ENCODE peak calls at places on chromosomes 4 and X, in five cellular contexts. One of them, this sample, is unnamed.
A peak's percentile ranks its signal among the peaks of the same experiment; 100 is the strongest.

GRCh38 chr4:78168029-78168428 is 110.9 kb downstream of the FRAS1 start:
- DNase-seq in aorta: no peak
- DNase-seq in pancreas: no peak
- DNase-seq in A549: no peak
- DNase-seq in stomach: no peak
- DNase-seq in this sample: no peak

GRCh38 chr4:81982846-81983540 is 390.8 kb downstream of the HNRNPD start:
- DNase-seq in A549: no peak
- DNase-seq in pancreas: no peak
- DNase-seq in stomach: no peak
- DNase-seq in aorta: no peak
- DNase-seq in this sample: no peak

GRCh38 chr4:121316091-121316490 is 64.7 kb downstream of the QRFPR start:
- DNase-seq in A549: no peak
- DNase-seq in pancreas: no peak
- DNase-seq in aorta: no peak
- DNase-seq in stomach: no peak
- DNase-seq in this sample: no peak

GRCh38 chrX:54639346-54640102 is 109.5 kb downstream of the GNL3L start:
- DNase-seq in pancreas: peak; percentile 95
- DNase-seq in A549: peak; percentile 90
- DNase-seq in stomach: peak; percentile 91
- DNase-seq in aorta: peak; percentile 98
- DNase-seq in this sample: peak; percentile 96

GRCh38 chrX:148361641-148362040 is 138.8 kb upstream of the AFF2 start:
- DNase-seq in A549: no peak
- DNase-seq in aorta: no peak
- DNase-seq in stomach: no peak
- DNase-seq in pancreas: no peak
- DNase-seq in this sample: no peak

GRCh38 chr4:154018659-154019058 is 229.8 kb upstream of the SFRP2 start:
- DNase-seq in stomach: no peak
- DNase-seq in A549: no peak
- DNase-seq in aorta: no peak
- DNase-seq in pancreas: no peak
- DNase-seq in this sample: no peak

GRCh38 chr4:66943117-66943516 is 602.2 kb downstream of the CENPC start:
- DNase-seq in aorta: no peak
- DNase-seq in pancreas: no peak
- DNase-seq in A549: no peak
- DNase-seq in stomach: no peak
- DNase-seq in this sample: no peak

GRCh38 chr4:150379454-150379853 is 202.5 kb upstream of the MAB21L2 start:
- DNase-seq in stomach: no peak
- DNase-seq in pancreas: no peak
- DNase-seq in A549: no peak
- DNase-seq in aorta: no peak
- DNase-seq in this sample: no peak

GRCh38 chr4:152998861-152999260 is 62.7 kb downstream of the FHDC1 start:
- DNase-seq in aorta: no peak
- DNase-seq in stomach: no peak
- DNase-seq in A549: no peak
- DNase-seq in pancreas: no peak
- DNase-seq in this sample: no peak

GRCh38 chr4:138522366-138522765 is 280.2 kb upstream of the SLC7A11 start:
- DNase-seq in A549: no peak
- DNase-seq in aorta: no peak
- DNase-seq in pancreas: no peak
- DNase-seq in stomach: no peak
- DNase-seq in this sample: no peak

GRCh38 chr4:147328756-147329446 is 152.0 kb upstream of the EDNRA start:
- DNase-seq in A549: no peak
- DNase-seq in aorta: no peak
- DNase-seq in pancreas: no peak
- DNase-seq in stomach: no peak
- DNase-seq in this sample: no peak

GRCh38 chrX:137032841-137033773 is 688 bp downstream of the GPR101 start:
- DNase-seq in pancreas: no peak
- DNase-seq in A549: no peak
- DNase-seq in aorta: no peak
- DNase-seq in stomach: no peak
- DNase-seq in this sample: no peak

GRCh38 chrX:154549766-154550165 is 2.3 kb downstream of the IKBKG start:
- DNase-seq in A549: no peak
- DNase-seq in pancreas: no peak
- DNase-seq in stomach: no peak
- DNase-seq in aorta: no peak
- DNase-seq in this sample: no peak

GRCh38 chr4:65510976-65511375 is 159.3 kb downstream of the EPHA5 start:
- DNase-seq in pancreas: no peak
- DNase-seq in stomach: no peak
- DNase-seq in A549: no peak
- DNase-seq in aorta: no peak
- DNase-seq in this sample: no peak

GRCh38 chrX:64204701-64205440 is 637 bp downstream of the AMER1 start:
- DNase-seq in aorta: peak; percentile 76
- DNase-seq in stomach: peak; percentile 31
- DNase-seq in pancreas: peak; percentile 56
- DNase-seq in A549: peak; percentile 42
- DNase-seq in this sample: peak; percentile 66

GRCh38 chrX:25048176-25048575 is 32.4 kb upstream of the ARX start:
- DNase-seq in pancreas: no peak
- DNase-seq in A549: no peak
- DNase-seq in aorta: no peak
- DNase-seq in stomach: no peak
- DNase-seq in this sample: no peak

GRCh38 chr4:80153800-80154546 is 43.3 kb upstream of the PRDM8 start:
- DNase-seq in aorta: no peak
- DNase-seq in pancreas: no peak
- DNase-seq in A549: no peak
- DNase-seq in stomach: no peak
- DNase-seq in this sample: no peak

GRCh38 chr4:86242677-86243076 is 117.2 kb downstream of the MAPK10 start:
- DNase-seq in stomach: no peak
- DNase-seq in aorta: no peak
- DNase-seq in pancreas: no peak
- DNase-seq in A549: no peak
- DNase-seq in this sample: no peak

GRCh38 chr4:41380758-41381157 is 124.0 kb downstream of the UCHL1 start:
- DNase-seq in aorta: no peak
- DNase-seq in pancreas: no peak
- DNase-seq in A549: no peak
- DNase-seq in stomach: no peak
- DNase-seq in this sample: no peak

GRCh38 chr4:1762264-1763010 is 30.7 kb upstream of the FGFR3 start:
- DNase-seq in A549: no peak
- DNase-seq in stomach: no peak
- DNase-seq in pancreas: no peak
- DNase-seq in aorta: no peak
- DNase-seq in this sample: no peak

GRCh38 chr4:113574636-113575103 is 186.9 kb downstream of the CAMK2D start:
- DNase-seq in pancreas: no peak
- DNase-seq in aorta: no peak
- DNase-seq in A549: no peak
- DNase-seq in stomach: no peak
- DNase-seq in this sample: no peak

GRCh38 chrX:44908198-44908597 is 35.2 kb downstream of the KDM6A start:
- DNase-seq in stomach: no peak
- DNase-seq in A549: no peak
- DNase-seq in aorta: no peak
- DNase-seq in pancreas: no peak
- DNase-seq in this sample: no peak

GRCh38 chr4:1595789-1596325 is 88.3 kb downstream of the FAM53A start:
- DNase-seq in A549: no peak
- DNase-seq in stomach: no peak
- DNase-seq in aorta: peak; percentile 53
- DNase-seq in pancreas: no peak
- DNase-seq in this sample: no peak

GRCh38 chr4:10460313-10461047 is 3.3 kb upstream of the ZNF518B start:
- DNase-seq in pancreas: no peak
- DNase-seq in stomach: no peak
- DNase-seq in aorta: no peak
- DNase-seq in A549: no peak
- DNase-seq in this sample: no peak

GRCh38 chr4:26235500-26235899 is 85.3 kb upstream of the RBPJ start:
- DNase-seq in pancreas: peak; percentile 39
- DNase-seq in A549: no peak
- DNase-seq in stomach: peak; percentile 33
- DNase-seq in aorta: peak; percentile 82
- DNase-seq in this sample: no peak

GRCh38 chrX:136961594-136962135 is 72.1 kb downstream of the GPR101 start:
- DNase-seq in stomach: no peak
- DNase-seq in aorta: no peak
- DNase-seq in A549: no peak
- DNase-seq in pancreas: no peak
- DNase-seq in this sample: no peak

GRCh38 chr4:55819634-55820033 is at the start of gene EXOC1L:
- DNase-seq in stomach: no peak
- DNase-seq in pancreas: no peak
- DNase-seq in A549: no peak
- DNase-seq in aorta: no peak
- DNase-seq in this sample: peak; percentile 15

GRCh38 chr4:31068257-31069075 is 348.3 kb downstream of the PCDH7 start:
- DNase-seq in pancreas: no peak
- DNase-seq in aorta: no peak
- DNase-seq in stomach: no peak
- DNase-seq in A549: no peak
- DNase-seq in this sample: no peak

GRCh38 chrX:53674581-53674980 is 11.9 kb downstream of the HUWE1 start:
- DNase-seq in aorta: no peak
- DNase-seq in stomach: no peak
- DNase-seq in pancreas: no peak
- DNase-seq in A549: no peak
- DNase-seq in this sample: no peak

GRCh38 chr4:118353452-118353851 is 649 bp upstream of the PRSS12 start:
- DNase-seq in A549: no peak
- DNase-seq in stomach: no peak
- DNase-seq in pancreas: no peak
- DNase-seq in aorta: no peak
- DNase-seq in this sample: no peak

GRCh38 chrX:6163761-6164160 is 64.9 kb downstream of the NLGN4X start:
- DNase-seq in aorta: no peak
- DNase-seq in stomach: no peak
- DNase-seq in pancreas: no peak
- DNase-seq in A549: no peak
- DNase-seq in this sample: no peak

GRCh38 chr4:99848576-99848975 is 31.9 kb downstream of the DAPP1 start:
- DNase-seq in pancreas: no peak
- DNase-seq in aorta: no peak
- DNase-seq in A549: no peak
- DNase-seq in stomach: no peak
- DNase-seq in this sample: no peak

GRCh38 chrX:154375156-154375504 is 696 bp upstream of the FLNA start:
- DNase-seq in pancreas: no peak
- DNase-seq in aorta: no peak
- DNase-seq in A549: no peak
- DNase-seq in stomach: no peak
- DNase-seq in this sample: no peak

DNA sequence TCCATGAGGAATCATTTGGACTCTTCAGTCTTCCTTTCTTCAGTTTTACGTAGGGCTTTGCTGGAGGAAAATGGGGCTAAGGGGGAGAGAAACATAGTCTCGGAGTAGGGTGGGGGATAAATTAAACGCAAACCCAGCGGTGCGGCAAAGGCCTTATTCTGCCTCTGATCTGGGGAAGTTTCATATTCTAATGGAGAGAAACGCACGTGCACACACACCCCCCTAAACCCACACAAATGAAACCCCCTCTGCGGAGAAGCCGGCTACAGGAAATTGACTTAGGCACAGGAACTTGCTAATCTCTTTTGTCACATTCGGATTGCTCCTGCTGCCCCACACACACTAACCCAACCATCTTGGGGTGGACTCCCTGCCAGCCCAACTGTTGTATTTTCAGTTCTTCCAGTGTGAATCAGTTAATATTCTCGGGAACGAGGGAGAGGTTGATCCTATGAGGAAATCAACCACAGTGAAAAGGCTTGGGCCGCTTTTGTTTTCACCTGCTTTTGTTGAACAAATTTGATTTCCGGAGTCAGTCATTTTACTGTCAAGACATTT is at the start of gene RHOH:
- DNase-seq in stomach: peak; percentile 42
- DNase-seq in aorta: no peak
- DNase-seq in pancreas: no peak
- DNase-seq in A549: no peak
- DNase-seq in this sample: no peak
- H3K4me3 ChIP-seq in stomach: peak within 1 kb of the TSS; percentile 26
- H3K4me3 ChIP-seq in aorta: no peak within 1 kb of the TSS
- H3K4me3 ChIP-seq in pancreas: no peak within 1 kb of the TSS
- H3K4me3 ChIP-seq in A549: no peak within 1 kb of the TSS
- H3K4me3 ChIP-seq in this sample: no peak within 1 kb of the TSS

DNA sequence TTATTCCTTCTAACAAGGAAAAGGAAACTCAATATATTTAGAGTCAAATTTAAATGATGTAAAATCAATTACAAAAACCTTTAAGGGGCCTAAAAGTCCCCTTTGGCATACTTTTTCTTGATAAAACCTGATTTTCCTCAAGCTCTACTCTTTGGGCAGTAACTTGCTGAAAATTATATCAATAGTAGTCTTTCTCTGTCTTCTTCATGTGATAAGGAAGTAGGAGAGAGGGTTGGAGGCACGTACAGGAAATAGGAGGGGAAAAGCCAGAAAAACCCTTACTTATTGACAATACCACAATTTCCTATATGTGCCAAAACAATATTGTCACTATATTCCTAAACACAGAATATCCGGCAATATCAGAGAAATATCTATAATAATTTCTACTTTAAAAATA is 9.6 kb downstream of the RHOH start:
- DNase-seq in A549: no peak
- DNase-seq in stomach: no peak
- DNase-seq in pancreas: no peak
- DNase-seq in aorta: no peak
- DNase-seq in this sample: no peak
- H3K4me1 ChIP-seq in A549: peaks cover 2% of the 10 kb centered on the region
- H3K4me1 ChIP-seq in stomach: no peaks in the 10 kb centered on the region
- H3K4me1 ChIP-seq in pancreas: no peaks in the 10 kb centered on the region
- H3K4me1 ChIP-seq in aorta: no peaks in the 10 kb centered on the region
- H3K4me1 ChIP-seq in this sample: no peaks in the 10 kb centered on the region

DNA sequence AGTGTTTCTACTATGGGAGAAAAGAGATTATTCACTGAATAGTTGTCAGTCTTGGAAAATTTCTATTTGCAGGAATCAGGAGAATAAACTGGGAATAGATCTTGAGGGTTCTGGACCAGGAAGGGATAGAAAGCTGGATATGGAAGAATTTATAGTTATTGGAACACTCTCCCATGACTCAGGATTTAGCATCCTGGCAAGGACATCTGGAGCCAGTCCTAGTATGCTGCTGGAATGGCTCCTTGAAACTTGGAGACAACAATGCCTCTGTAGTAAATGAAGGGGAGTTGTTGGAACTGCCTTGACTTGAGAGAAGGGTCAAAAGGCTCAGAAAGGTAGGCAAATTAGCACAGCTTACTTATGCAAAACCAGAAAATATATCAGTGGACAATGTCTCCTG is 23.5 kb upstream of the THOC2 start:
- DNase-seq in stomach: no peak
- DNase-seq in aorta: no peak
- DNase-seq in pancreas: no peak
- DNase-seq in A549: no peak
- DNase-seq in this sample: no peak
- H3K27ac ChIP-seq in stomach: no peak overlapping the region
- H3K27ac ChIP-seq in aorta: peak overlapping the region; percentile 83
- H3K27ac ChIP-seq in pancreas: no peak overlapping the region
- H3K27ac ChIP-seq in A549: no peak overlapping the region
- H3K27ac ChIP-seq in this sample: no peak overlapping the region

GRCh38 chrX:152908486-152908885 is 10.6 kb downstream of the ZNF185 start:
- DNase-seq in A549: no peak
- DNase-seq in aorta: no peak
- DNase-seq in pancreas: no peak
- DNase-seq in stomach: no peak
- DNase-seq in this sample: peak; percentile 22
- H3K4me3 ChIP-seq in A549: no peak overlapping the region
- H3K4me3 ChIP-seq in aorta: no peak overlapping the region
- H3K4me3 ChIP-seq in pancreas: no peak overlapping the region
- H3K4me3 ChIP-seq in stomach: no peak overlapping the region
- H3K4me3 ChIP-seq in this sample: no peak overlapping the region